ENCODE peak calls at places on chromosomes 7 and 10, in nine cellular contexts. F is brain pericyte, W is endothelial cell, G is T-helper 22 cell, T is LoVo, M is GM12865, X is A172, N is memory B cell, B is prostate gland. S is an unnamed sample.

GRCh38 chr10:130201043-130201380 is 64.8 kb downstream of the GLRX3 start:
- DNase-seq in F (no peak), W (no peak), G (no peak), T (no peak), M (no peak), X (no peak), N (no peak), B (no peak), S (no peak)

GRCh38 chr7:95660023-95660434 is 63.7 kb upstream of the PDK4 start:
- DNase-seq in F (no peak), W (no peak), G (no peak), T (peak), M (no peak), X (no peak), N (no peak), B (peak), S (no peak)

GRCh38 chr7:77644774-77645173 is 51.5 kb upstream of the RSBN1L start:
- DNase-seq in F (no peak), W (no peak), G (no peak), T (no peak), M (no peak), X (no peak), N (no peak), B (no peak), S (no peak)

GRCh38 chr10:16735626-16736025 is 81.6 kb downstream of the RSU1 start:
- DNase-seq in F (no peak), W (no peak), G (no peak), T (no peak), M (no peak), X (no peak), N (no peak), B (no peak), S (no peak)

GRCh38 chr7:116811768-116812167 is 50.6 kb upstream of the CAPZA2 start:
- DNase-seq in F (no peak), W (no peak), G (no peak), T (no peak), M (no peak), X (no peak), N (no peak), B (no peak), S (no peak)

GRCh38 chr10:118373786-118374185 is 31.7 kb upstream of the FAM204A start:
- DNase-seq in F (peak), W (no peak), G (no peak), T (peak), M (no peak), X (peak), N (no peak), B (no peak), S (no peak)

GRCh38 chr7:116138202-116138801 is 72.0 kb upstream of the TES start:
- DNase-seq in F (peak), W (peak), G (no peak), T (peak), M (peak), X (peak), N (peak), B (peak), S (no peak)

GRCh38 chr7:3861941-3862340 is 560.9 kb downstream of the SDK1 start:
- DNase-seq in F (peak), W (no peak), G (no peak), T (no peak), M (no peak), X (peak), N (no peak), B (no peak), S (peak)

GRCh38 chr7:102432476-102433318 is 678 bp upstream of the ORAI2 start:
- DNase-seq in F (no peak), W (no peak), G (no peak), T (no peak), M (peak), X (no peak), N (peak), B (no peak), S (no peak)

GRCh38 chr7:140640060-140640611 is 477 bp downstream of the DENND2A start:
- DNase-seq in F (no peak), W (peak), G (no peak), T (no peak), M (no peak), X (no peak), N (no peak), B (no peak), S (no peak)

GRCh38 chr7:52917982-52918578 is 117.4 kb upstream of the POM121L12 start:
- DNase-seq in F (no peak), W (peak), G (no peak), T (peak), M (no peak), X (no peak), N (no peak), B (no peak), S (no peak)

GRCh38 chr7:145779165-145779564 is 337.4 kb upstream of the CNTNAP2 start:
- DNase-seq in F (no peak), W (no peak), G (no peak), T (no peak), M (no peak), X (no peak), N (no peak), B (no peak), S (no peak)

GRCh38 chr10:34104829-34105572 is 710.1 kb downstream of the PARD3 start:
- DNase-seq in F (no peak), W (no peak), G (no peak), T (no peak), M (no peak), X (no peak), N (no peak), B (peak), S (no peak)

GRCh38 chr7:104650991-104651680 is 322.7 kb downstream of the LHFPL3 start:
- DNase-seq in F (no peak), W (no peak), G (no peak), T (no peak), M (no peak), X (no peak), N (no peak), B (peak), S (no peak)

GRCh38 chr7:94375167-94375566 is 19.5 kb upstream of the COL1A2 start:
- DNase-seq in F (peak), W (peak), G (no peak), T (no peak), M (no peak), X (peak), N (no peak), B (no peak), S (peak)

GRCh38 chr10:24231200-24231599 is 22.3 kb downstream of the KIAA1217 start:
- DNase-seq in F (no peak), W (no peak), G (no peak), T (no peak), M (no peak), X (no peak), N (no peak), B (no peak), S (no peak)

GRCh38 chr7:922334-923107 is 32.0 kb downstream of the ADAP1 start:
- DNase-seq in F (no peak), W (no peak), G (no peak), T (no peak), M (no peak), X (no peak), N (no peak), B (no peak), S (no peak)

GRCh38 chr7:94420321-94420720 is 25.6 kb downstream of the COL1A2 start:
- DNase-seq in F (no peak), W (no peak), G (no peak), T (no peak), M (no peak), X (no peak), N (no peak), B (no peak), S (no peak)

GRCh38 chr7:80134536-80135305 is at the start of gene GNAI1:
- DNase-seq in F (no peak), W (peak), G (no peak), T (peak), M (peak), X (peak), N (no peak), B (peak), S (peak)

GRCh38 chr7:69476416-69476815 is 121.9 kb upstream of the AUTS2 start:
- DNase-seq in F (no peak), W (no peak), G (no peak), T (no peak), M (no peak), X (no peak), N (no peak), B (no peak), S (no peak)

GRCh38 chr10:113604572-113604971 is 51.7 kb downstream of the HABP2 start:
- DNase-seq in F (no peak), W (no peak), G (no peak), T (no peak), M (no peak), X (no peak), N (no peak), B (no peak), S (no peak)

GRCh38 chr10:124324856-124325657 is 93.7 kb downstream of the OAT start:
- DNase-seq in F (no peak), W (no peak), G (no peak), T (no peak), M (no peak), X (no peak), N (no peak), B (no peak), S (no peak)

S was measured in lung.